ENCODE peak calls at places on chromosomes 7 and 10, in four cellular contexts. U is DND-41, Y is right cardiac atrium, H is tibial nerve. C is an unnamed sample.

GRCh38 chr10:124717911-124718734 is 26.1 kb downstream of the FAM53B start:
- DNase-seq in Y (peak; percentile 44), H (no peak), U (peak; percentile 36), C (no peak)

GRCh38 chr10:103612462-103613365 is 119.2 kb downstream of the NEURL1 start:
- DNase-seq in U (no peak), Y (peak; percentile 54), H (no peak), C (no peak)

GRCh38 chr10:73591578-73591902 is 398 bp upstream of the USP54 start:
- DNase-seq in Y (no peak), H (no peak), U (no peak), C (no peak)

GRCh38 chr10:89668391-89669180 is 23.5 kb upstream of the PANK1 start:
- DNase-seq in U (no peak), Y (no peak), H (no peak), C (no peak)

GRCh38 chr10:11147723-11148122 is 130.1 kb downstream of the CELF2 start:
- DNase-seq in Y (peak; percentile 61), H (no peak), U (peak; percentile 54), C (no peak)

GRCh38 chr10:14556285-14556956 is 218.3 kb downstream of the FAM107B start:
- DNase-seq in Y (no peak), U (no peak), H (no peak), C (no peak)

GRCh38 chr7:98394377-98394836 is 6.5 kb downstream of the BAIAP2L1 start:
- DNase-seq in U (no peak), Y (no peak), H (no peak), C (no peak)

GRCh38 chr7:94575646-94576045 is 66.0 kb downstream of the CASD1 start:
- DNase-seq in U (no peak), Y (no peak), H (no peak), C (no peak)

GRCh38 chr7:21076054-21076453 is 289.4 kb upstream of the SP8 start:
- DNase-seq in H (no peak), Y (no peak), U (no peak), C (no peak)

GRCh38 chr10:45557275-45557905 is 115.2 kb downstream of the ZFAND4 start:
- DNase-seq in H (no peak), Y (no peak), U (peak; percentile 42), C (no peak)

GRCh38 chr7:101378808-101379207 is 16.1 kb downstream of the COL26A1 start:
- DNase-seq in Y (no peak), U (no peak), H (no peak), C (peak; percentile 22)

GRCh38 chr7:66247387-66248078 is 42.4 kb downstream of the TPST1 start:
- DNase-seq in Y (no peak), U (no peak), H (no peak), C (no peak)

GRCh38 chr10:5927306-5927705 is 37.3 kb downstream of the FBH1 start:
- DNase-seq in U (no peak), H (no peak), Y (no peak), C (no peak)

GRCh38 chr7:130891254-130892094 is 157.5 kb upstream of the KLF14 start:
- DNase-seq in H (peak; percentile 63), U (no peak), Y (peak; percentile 72), C (peak; percentile 50)

GRCh38 chr7:130521552-130521951 is 29.7 kb downstream of the MEST start:
- DNase-seq in U (no peak), H (no peak), Y (no peak), C (no peak)

GRCh38 chr7:149794665-149795064 is 21.3 kb upstream of the ZNF467 start:
- DNase-seq in H (no peak), U (no peak), Y (no peak), C (no peak)
- H3K4me1 ChIP-seq in H (no peaks in the 10 kb centered on the region), U (no peaks in the 10 kb centered on the region), Y (no peaks in the 10 kb centered on the region), C (no peaks in the 10 kb centered on the region)

GRCh38 chr7:137998250-137998649 is 3.6 kb downstream of the CREB3L2 start:
- DNase-seq in H (no peak), U (no peak), Y (no peak), C (no peak)
- H3K4me1 ChIP-seq in H (peaks cover 60% of the 10 kb centered on the region), U (peaks cover 38% of the 10 kb centered on the region), Y (peaks cover 12% of the 10 kb centered on the region), C (peaks cover 79% of the 10 kb centered on the region)

GRCh38 chr7:36205236-36205635 is 52.2 kb downstream of the EEPD1 start:
- DNase-seq in Y (no peak), H (no peak), U (no peak), C (no peak)
- H3K4me1 ChIP-seq in Y (peaks cover 23% of the 10 kb centered on the region), H (peaks cover 24% of the 10 kb centered on the region), U (peaks cover 16% of the 10 kb centered on the region), C (peaks cover 2% of the 10 kb centered on the region)

DNA sequence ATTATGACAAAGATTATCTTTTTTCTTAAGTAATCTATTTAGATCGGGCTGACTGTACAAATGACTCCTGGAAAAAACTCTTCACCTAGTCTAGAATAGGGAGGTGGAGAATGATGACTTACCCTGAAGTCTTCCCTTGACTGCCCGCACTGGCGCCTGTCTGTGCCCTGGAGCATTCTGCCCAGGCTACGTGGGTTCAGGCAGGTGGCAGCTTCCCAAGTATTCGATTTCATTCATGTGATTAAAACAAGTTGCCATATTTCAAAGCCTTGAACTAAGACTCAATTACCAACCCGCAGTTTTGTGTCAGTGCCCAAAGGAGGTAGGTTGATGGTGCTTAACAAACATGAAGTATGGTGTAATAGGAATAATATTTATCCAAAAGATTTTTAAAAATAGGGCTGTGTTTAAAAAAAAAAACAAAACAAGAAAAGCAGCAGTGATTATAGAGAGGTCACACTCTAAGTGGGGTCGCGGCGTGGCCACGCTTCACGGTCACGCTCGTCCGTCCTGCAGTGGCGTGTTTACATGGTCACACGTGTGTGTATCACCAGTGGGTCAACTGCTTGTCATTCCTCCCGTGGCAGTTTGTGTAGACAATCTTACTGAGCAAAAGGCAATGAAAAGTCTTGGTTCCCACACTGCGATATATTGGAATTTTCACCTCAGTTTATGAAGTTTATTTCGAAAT is 10.8 kb downstream of the INSIG1 start:
- DNase-seq in U (no peak), H (no peak), Y (no peak), C (no peak)
- H3K4me1 ChIP-seq in U (peaks cover 17% of the 10 kb centered on the region), H (no peaks in the 10 kb centered on the region), Y (peaks cover 2% of the 10 kb centered on the region), C (no peaks in the 10 kb centered on the region)

GRCh38 chr7:135327458-135327857 is 93.8 kb downstream of the STRA8 start:
- DNase-seq in Y (no peak), H (no peak), U (no peak), C (no peak)

GRCh38 chr7:135326636-135327280 is 93.1 kb downstream of the STRA8 start:
- DNase-seq in U (no peak), Y (no peak), H (no peak), C (no peak)

GRCh38 chr7:135330088-135330487 is 96.5 kb downstream of the STRA8 start:
- DNase-seq in H (no peak), Y (no peak), U (no peak), C (no peak)

GRCh38 chr7:135328526-135328925 is 94.9 kb downstream of the STRA8 start:
- DNase-seq in Y (no peak), U (no peak), H (no peak), C (no peak)

GRCh38 chr7:135328053-135328452 is 94.4 kb downstream of the STRA8 start:
- DNase-seq in Y (no peak), U (no peak), H (no peak), C (no peak)
- H3K4me1 ChIP-seq in Y (peaks cover 3% of the 10 kb centered on the region), U (no peaks in the 10 kb centered on the region), H (no peaks in the 10 kb centered on the region), C (no peaks in the 10 kb centered on the region)

DNA sequence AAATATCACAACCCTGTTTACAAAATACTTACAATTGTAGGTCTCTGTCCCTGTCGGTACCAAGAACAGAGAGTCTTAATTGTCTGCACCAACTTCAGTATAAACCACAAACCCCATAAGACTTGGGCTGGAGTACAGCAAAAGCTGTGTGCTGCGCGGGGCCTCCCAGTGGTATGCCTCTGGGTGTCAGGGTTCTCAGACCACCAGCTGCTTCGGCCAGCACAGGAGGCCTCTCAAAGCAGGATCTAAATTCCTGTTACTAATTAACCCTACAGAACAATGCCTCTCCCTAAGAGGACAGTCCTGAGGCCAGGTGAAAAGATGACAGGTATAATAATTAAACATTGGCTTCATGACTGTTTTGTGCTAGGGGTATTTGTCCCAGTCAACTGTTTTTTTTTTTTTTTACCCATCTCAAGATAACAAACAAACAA is 957 bp upstream of the SVIL start:
- DNase-seq in H (no peak), Y (no peak), U (peak; percentile 48), C (no peak)
- H3K4me1 ChIP-seq in H (peaks cover 18% of the 10 kb centered on the region), Y (peaks cover 5% of the 10 kb centered on the region), U (peaks cover 16% of the 10 kb centered on the region), C (peaks cover 16% of the 10 kb centered on the region)